ENCODE peak calls at places on chromosomes 7 and 10, in four cellular contexts. B, W, U and Q are unnamed samples.
A peak's percentile ranks its signal among the peaks of the same experiment; 100 is the strongest.

GRCh38 chr10:102691701-102692100 is 22.5 kb downstream of the ARL3 start:
- DNase-seq in W (no peak), U (no peak), B (no peak), Q (no peak)

GRCh38 chr10:6995339-6995738 is 415.3 kb upstream of the PRKCQ start:
- DNase-seq in U (no peak), B (peak; percentile 19), W (no peak), Q (no peak)

GRCh38 chr10:70578371-70578947 is 24.1 kb downstream of the PRF1 start:
- DNase-seq in W (no peak), B (no peak), U (peak; percentile 98), Q (no peak)

GRCh38 chr7:13017325-13017853 is 330.0 kb downstream of the ARL4A start:
- DNase-seq in U (peak; percentile 56), W (no peak), B (no peak), Q (peak; percentile 0)

GRCh38 chr7:85614684-85615083 is 427.8 kb upstream of the SEMA3D start:
- DNase-seq in U (no peak), W (no peak), B (no peak), Q (no peak)

GRCh38 chr10:78634389-78634815 is 434.4 kb upstream of the ZMIZ1 start:
- DNase-seq in U (peak; percentile 26), B (no peak), W (peak; percentile 7), Q (no peak)

GRCh38 chr10:131094406-131095108 is 217.0 kb downstream of the TCERG1L start:
- DNase-seq in W (no peak), B (no peak), U (no peak), Q (no peak)

GRCh38 chr10:43253461-43254198 is 13.2 kb downstream of the RASGEF1A start:
- DNase-seq in B (no peak), W (no peak), U (no peak), Q (no peak)

GRCh38 chr7:135441791-135442190 is 68.1 kb downstream of the CNOT4 start:
- DNase-seq in B (peak; percentile 5), U (peak; percentile 29), W (peak; percentile 7), Q (no peak)

GRCh38 chr10:77564781-77565589 is 72.6 kb downstream of the KCNMA1 start:
- DNase-seq in W (no peak), U (no peak), B (no peak), Q (no peak)

GRCh38 chr10:66321746-66322145 is 604.1 kb upstream of the LRRTM3 start:
- DNase-seq in U (no peak), B (no peak), W (no peak), Q (no peak)

GRCh38 chr7:43439631-43440401 is 143.1 kb upstream of the STK17A start:
- DNase-seq in B (peak; percentile 15), U (no peak), W (peak; percentile 43), Q (no peak)

GRCh38 chr7:26515462-26515861 is 223.8 kb downstream of the SNX10 start:
- DNase-seq in U (no peak), W (no peak), B (no peak), Q (no peak)

GRCh38 chr10:14606633-14607032 is 168.1 kb downstream of the FAM107B start:
- DNase-seq in U (no peak), B (no peak), W (no peak), Q (no peak)

GRCh38 chr7:81029523-81029922 is 110.7 kb upstream of the SEMA3C start:
- DNase-seq in U (no peak), W (no peak), B (no peak), Q (no peak)

GRCh38 chr7:77935652-77936348 is 137.2 kb downstream of the PHTF2 start:
- DNase-seq in U (no peak), W (no peak), B (no peak), Q (no peak)

GRCh38 chr7:89334785-89335184 is 539.2 kb upstream of the TEX47 start:
- DNase-seq in W (no peak), U (no peak), B (no peak), Q (no peak)
- TF ChIP-seq CTCF in W (no peak), U (no peak), B (no peak), Q (no peak)

DNA sequence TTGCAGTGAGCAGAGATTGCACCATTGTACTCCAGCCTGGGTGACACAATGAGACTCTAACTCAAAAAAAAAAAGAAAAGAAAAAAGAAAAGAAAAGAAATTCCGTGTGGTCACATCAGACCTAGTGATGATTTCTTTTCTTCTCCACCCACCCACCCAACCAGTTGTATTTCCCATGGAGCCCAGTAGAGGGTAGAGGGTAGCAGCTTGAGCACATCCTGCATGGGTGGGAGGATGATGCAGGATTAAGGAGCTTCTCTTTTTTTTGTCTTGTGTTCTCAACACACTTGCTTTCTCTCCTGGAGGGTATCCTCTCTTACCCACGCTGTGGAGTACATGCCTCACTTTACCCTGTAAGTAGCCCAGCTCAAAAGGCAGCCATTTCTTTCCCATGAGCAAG is 118.6 kb upstream of the CARD11 start:
- DNase-seq in W (no peak), B (no peak), U (no peak), Q (no peak)
- TF ChIP-seq CTCF in W (no peak), B (peak; percentile 24), U (no peak), Q (no peak)

GRCh38 chr7:128323489-128324362 is 20.0 kb downstream of the RBM28 start:
- DNase-seq in U (no peak), B (no peak), W (no peak), Q (no peak)

GRCh38 chr7:128322040-128322643 is 21.6 kb downstream of the RBM28 start:
- DNase-seq in U (no peak), B (peak; percentile 12), W (peak; percentile 13), Q (no peak)

GRCh38 chr7:128324363-128324680 is 19.4 kb downstream of the RBM28 start:
- DNase-seq in W (no peak), U (no peak), B (no peak), Q (no peak)

GRCh38 chr7:128318696-128319095 is 25.0 kb downstream of the RBM28 start:
- DNase-seq in B (no peak), W (no peak), U (no peak), Q (no peak)

DNA sequence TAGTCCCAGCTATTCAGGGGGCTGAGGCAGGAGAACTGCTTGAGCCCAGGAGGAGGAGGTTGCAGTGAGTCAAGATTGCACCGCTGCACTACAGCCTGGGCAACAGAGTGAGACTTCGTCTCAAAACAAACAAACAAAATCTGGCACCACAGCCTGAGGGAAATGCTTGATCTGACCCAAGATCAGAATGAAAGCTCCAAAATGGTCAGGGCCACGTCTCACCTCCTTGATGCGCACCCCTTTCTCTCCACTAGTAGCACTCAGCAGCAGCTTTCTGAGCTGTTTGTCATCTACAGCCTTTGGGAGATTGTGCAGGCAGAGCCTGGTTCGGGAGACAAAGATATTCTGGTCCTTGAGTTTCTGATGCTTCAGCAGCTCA is 22.7 kb downstream of the RBM28 start:
- DNase-seq in W (no peak), B (no peak), U (no peak), Q (no peak)
- TF ChIP-seq CTCF in W (no peak), B (no peak), U (no peak), Q (no peak)

GRCh38 chr7:964401-965231 is 10.1 kb upstream of the ADAP1 start:
- DNase-seq in B (no peak), U (no peak), W (no peak), Q (no peak)

GRCh38 chr7:961546-962400 is 7.3 kb upstream of the ADAP1 start:
- DNase-seq in U (no peak), W (no peak), B (no peak), Q (no peak)

GRCh38 chr7:966291-967069 is 8.9 kb downstream of the COX19 start:
- DNase-seq in W (no peak), U (no peak), B (no peak), Q (no peak)

GRCh38 chr7:962401-963081 is 8.1 kb upstream of the ADAP1 start:
- DNase-seq in U (no peak), W (no peak), B (no peak), Q (no peak)

DNA sequence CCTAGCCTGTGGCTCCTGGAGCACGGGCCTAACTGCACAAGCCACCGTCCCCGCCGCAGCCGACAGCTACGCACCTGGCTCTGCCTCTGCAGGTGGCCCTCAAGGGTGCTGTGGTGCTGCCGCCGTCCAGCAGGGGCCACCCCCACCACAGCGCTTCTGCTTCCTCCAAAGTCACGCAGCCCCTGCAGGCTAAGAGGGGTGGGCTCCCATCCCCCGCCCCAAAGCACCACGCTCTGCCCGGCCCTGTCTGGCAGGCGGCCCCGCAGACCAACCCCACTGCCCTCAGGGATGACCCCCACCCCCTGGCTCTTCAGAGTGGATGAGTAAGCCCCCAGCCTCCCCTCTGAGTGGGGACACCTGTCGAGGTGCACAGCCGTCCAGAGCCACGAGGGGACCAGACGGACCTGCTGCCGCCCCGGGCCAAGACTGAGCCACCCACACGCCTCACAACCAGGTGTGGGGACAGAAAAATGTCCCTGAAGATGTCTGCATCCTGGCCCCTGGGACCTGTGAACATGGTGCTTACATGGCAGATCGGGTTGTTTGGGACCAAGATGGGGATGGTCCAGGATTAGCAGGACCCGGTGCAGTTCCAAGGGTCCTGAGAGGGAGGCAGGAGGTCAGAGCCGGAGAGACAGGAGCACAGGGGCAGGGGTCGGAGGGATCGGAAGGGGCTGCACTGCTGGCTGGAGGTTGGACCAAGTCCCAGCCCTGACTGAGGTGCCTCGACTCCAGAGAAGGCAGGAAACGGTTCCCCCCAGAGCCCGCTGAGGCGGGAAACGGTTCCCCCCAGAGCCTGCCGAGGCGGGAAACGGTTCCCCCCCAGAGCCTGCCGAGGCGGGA is 9.0 kb upstream of the ADAP1 start:
- DNase-seq in B (no peak), W (no peak), U (no peak), Q (no peak)
- TF ChIP-seq CTCF in B (no peak), W (no peak), U (no peak), Q (no peak)